ENCODE peak calls at places on chromosome 22, in seven cellular contexts. Q is stimulated activated CD4-positive, alpha-beta T cell treated with anti-CD3 and anti-CD28 coated beads, Interleukin-4, amount 100 ng/mL, for 24 hours; E is occipital lobe; F is activated CD8-positive, alpha-beta memory T cell treated with anti-CD3 and anti-CD28 coated beads for 24 hours; S is NCI-H2029 treated with DMSO at 0.1 percent for 48 hours; K is fibroblast of pulmonary artery; C is left ventricle myocardium inferior. Y is an unnamed sample.

GRCh38 chr22:24810043-24810749 is 4.2 kb downstream of the SGSM1 start:
- DNase-seq in Q (no peak), E (peak), F (no peak), S (no peak), K (peak), C (no peak), Y (no peak)

GRCh38 chr22:30430933-30431332 is 5.4 kb downstream of the MTFP1 start:
- DNase-seq in Q (no peak), E (no peak), F (no peak), S (no peak), K (no peak), C (no peak), Y (no peak)

GRCh38 chr22:22886546-22886945 is 1.1 kb upstream of the IGLL5 start:
- DNase-seq in Q (no peak), E (no peak), F (peak), S (no peak), K (no peak), C (no peak), Y (no peak)

GRCh38 chr22:28547132-28547842 is 132.4 kb downstream of the TTC28 start:
- DNase-seq in Q (no peak), E (no peak), F (no peak), S (no peak), K (peak), C (no peak), Y (no peak)

GRCh38 chr22:26367402-26368245 is 61.4 kb upstream of the ASPHD2 start:
- DNase-seq in Q (peak), E (no peak), F (peak), S (peak), K (peak), C (no peak), Y (no peak)

GRCh38 chr22:44748524-44748923 is 3.9 kb upstream of the ARHGAP8 start:
- DNase-seq in Q (no peak), E (no peak), F (no peak), S (no peak), K (no peak), C (no peak), Y (no peak)

GRCh38 chr22:17370036-17370765 is 941 bp downstream of the CECR2 start:
- DNase-seq in Q (no peak), E (no peak), F (peak), S (no peak), K (no peak), C (peak), Y (no peak)

GRCh38 chr22:44400763-44401060 is 88.0 kb upstream of the SHISAL1 start:
- DNase-seq in Q (no peak), E (no peak), F (no peak), S (no peak), K (no peak), C (no peak), Y (no peak)

GRCh38 chr22:40019100-40019499 is 24.3 kb downstream of the FAM83F start:
- DNase-seq in Q (no peak), E (no peak), F (no peak), S (no peak), K (no peak), C (no peak), Y (no peak)

GRCh38 chr22:47990486-47990885 is 1228.0 kb downstream of the TBC1D22A start:
- DNase-seq in Q (no peak), E (no peak), F (no peak), S (no peak), K (no peak), C (no peak), Y (no peak)

GRCh38 chr22:27435839-27436581 is 365.5 kb downstream of the MN1 start:
- DNase-seq in Q (no peak), E (no peak), F (no peak), S (no peak), K (peak), C (peak), Y (peak)

GRCh38 chr22:27794244-27794643 is 7.3 kb downstream of the MN1 start:
- DNase-seq in Q (no peak), E (no peak), F (no peak), S (no peak), K (no peak), C (no peak), Y (no peak)

GRCh38 chr22:30205281-30206115 is 41.1 kb downstream of the LIF start:
- DNase-seq in Q (no peak), E (no peak), F (no peak), S (peak), K (peak), C (peak), Y (peak)

GRCh38 chr22:37818397-37819099 is 4.6 kb upstream of the GALR3 start:
- DNase-seq in Q (peak), E (peak), F (peak), S (no peak), K (peak), C (peak), Y (no peak)

GRCh38 chr22:28029962-28030361 is 110.9 kb upstream of the PITPNB start:
- DNase-seq in Q (no peak), E (no peak), F (no peak), S (no peak), K (no peak), C (no peak), Y (peak)

GRCh38 chr22:46595545-46595944 is 24.6 kb upstream of the GRAMD4 start:
- DNase-seq in Q (no peak), E (no peak), F (no peak), S (no peak), K (no peak), C (no peak), Y (no peak)

GRCh38 chr22:17797721-17798559 is 23.7 kb upstream of the BID start:
- DNase-seq in Q (no peak), E (no peak), F (no peak), S (no peak), K (no peak), C (no peak), Y (no peak)

GRCh38 chr22:21832291-21833290 is 34.9 kb downstream of the MAPK1 start:
- DNase-seq in Q (no peak), E (no peak), F (no peak), S (no peak), K (peak), C (no peak), Y (no peak)

GRCh38 chr22:23752090-23752691 is 1.3 kb upstream of the ZNF70 start:
- DNase-seq in Q (no peak), E (no peak), F (no peak), S (no peak), K (no peak), C (no peak), Y (no peak)

GRCh38 chr22:30212363-30212995 is 34.1 kb downstream of the LIF start:
- DNase-seq in Q (no peak), E (no peak), F (no peak), S (no peak), K (peak), C (no peak), Y (peak)

GRCh38 chr22:46070722-46071450 is 79.4 kb upstream of the PPARA start:
- DNase-seq in Q (peak), E (peak), F (no peak), S (no peak), K (peak), C (peak), Y (no peak)